ENCODE peak calls at places on chromosomes 5 and 9, in five cellular contexts. X, O, P, G and U are unnamed samples. For H3K9me2, the result is how much of the 10 kb centered on the place peaks cover.

GRCh38 chr9:128550770-128551651 is 1.4 kb upstream of the SPTAN1 start:
- DNase-seq in X (peak), O (no peak), P (peak), G (no peak), U (no peak)

GRCh38 chr5:143966280-143966679 is 154.3 kb downstream of the HMHB1 start:
- DNase-seq in X (no peak), O (no peak), P (no peak), G (no peak), U (no peak)

GRCh38 chr5:115785395-115786009 is 31.0 kb downstream of the CDO1 start:
- DNase-seq in X (peak), O (no peak), P (no peak), G (no peak), U (no peak)

GRCh38 chr9:134344068-134344820 is 18.0 kb downstream of the RXRA start:
- DNase-seq in X (peak), O (no peak), P (no peak), G (no peak), U (no peak)

GRCh38 chr5:141051526-141051876 is 327 bp downstream of the PCDHB1 start:
- DNase-seq in X (peak), O (no peak), P (peak), G (no peak), U (no peak)

GRCh38 chr5:95283761-95284511 is 958 bp downstream of the MCTP1 start:
- DNase-seq in X (peak), O (peak), P (peak), G (no peak), U (no peak)

GRCh38 chr9:94861589-94862241 is 135.2 kb downstream of the AOPEP start:
- DNase-seq in X (no peak), O (peak), P (peak), G (no peak), U (no peak)

GRCh38 chr9:120912958-120913672 is 13.5 kb downstream of the TRAF1 start:
- DNase-seq in X (no peak), O (no peak), P (no peak), G (no peak), U (no peak)

GRCh38 chr9:125760537-125760936 is 13.4 kb downstream of the PBX3 start:
- DNase-seq in X (no peak), O (no peak), P (no peak), G (no peak), U (no peak)

GRCh38 chr9:75451505-75451904 is 363.2 kb downstream of the OSTF1 start:
- DNase-seq in X (no peak), O (no peak), P (no peak), G (no peak), U (no peak)

GRCh38 chr9:20563917-20564316 is 58.4 kb downstream of the MLLT3 start:
- DNase-seq in X (no peak), O (no peak), P (no peak), G (no peak), U (no peak)

GRCh38 chr5:134053840-134054338 is 49.1 kb upstream of the VDAC1 start:
- DNase-seq in X (peak), O (no peak), P (no peak), G (peak), U (no peak)

DNA sequence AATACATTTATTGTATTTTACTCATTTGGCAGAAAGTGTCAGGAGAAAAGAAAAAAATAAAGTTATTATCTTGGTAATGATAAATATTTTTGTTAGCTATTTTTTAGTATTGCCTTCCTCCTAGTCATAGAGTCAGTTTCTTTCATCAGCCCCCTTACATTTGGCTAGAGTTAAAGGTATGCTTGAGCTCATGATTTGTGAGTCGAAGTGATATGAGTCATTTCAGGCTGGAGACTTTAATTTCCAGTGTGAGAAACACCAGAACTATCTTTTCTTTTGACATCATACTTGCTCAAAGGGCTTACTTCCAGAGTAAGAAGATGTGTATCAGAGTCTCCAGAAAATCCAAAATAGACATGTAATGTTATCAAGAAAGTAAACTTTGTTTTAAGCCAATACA is 746.7 kb upstream of the TYRP1 start:
- DNase-seq in X (no peak), O (no peak), P (no peak), G (no peak), U (no peak)
- TF ChIP-seq CTCF in X (no peak), O (no peak), P (no peak), G (no peak), U (no peak)

DNA sequence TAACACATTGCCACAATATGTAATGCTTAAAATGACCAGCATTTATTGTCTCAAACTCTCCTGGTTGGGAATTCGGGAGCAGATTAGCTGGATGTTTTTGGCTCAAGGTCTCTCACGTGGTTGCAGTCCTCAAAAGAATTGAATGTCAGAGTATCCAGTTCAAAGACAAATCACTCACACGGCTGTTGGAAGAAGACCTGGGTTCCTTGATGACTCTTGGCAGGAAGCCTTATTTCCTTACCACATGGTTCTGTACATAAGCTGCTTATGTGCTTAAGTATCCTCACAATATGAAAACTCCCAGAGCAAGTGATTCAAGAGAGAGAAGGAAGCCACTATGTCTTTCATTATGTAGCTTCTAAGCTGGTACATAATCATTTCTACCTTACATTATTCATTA is 230.3 kb upstream of the PTPRD start:
- DNase-seq in X (no peak), O (no peak), P (no peak), G (no peak), U (no peak)
- H3K9me2 ChIP-seq in X (under half), O (under half), P (under half), G (under half), U (under half)

GRCh38 chr5:36631161-36631560 is 24.8 kb downstream of the SLC1A3 start:
- DNase-seq in X (no peak), O (no peak), P (no peak), G (no peak), U (no peak)

GRCh38 chr5:36632363-36632664 is 25.9 kb downstream of the SLC1A3 start:
- DNase-seq in X (no peak), O (no peak), P (no peak), G (no peak), U (no peak)

GRCh38 chr5:36631575-36632362 is 25.4 kb downstream of the SLC1A3 start:
- DNase-seq in X (no peak), O (no peak), P (no peak), G (no peak), U (no peak)

GRCh38 chr5:36629729-36630128 is 23.3 kb downstream of the SLC1A3 start:
- DNase-seq in X (no peak), O (no peak), P (no peak), G (no peak), U (no peak)

GRCh38 chr5:36630201-36630968 is 24.0 kb downstream of the SLC1A3 start:
- DNase-seq in X (no peak), O (no peak), P (no peak), G (no peak), U (no peak)
- TF ChIP-seq EZH2phosphoT487 in X (no peak), O (no peak), P (no peak), G (no peak), U (no peak)

GRCh38 chr5:138575194-138576015 is at the start of gene HSPA9:
- DNase-seq in X (peak), O (peak), P (peak), G (peak), U (peak)

GRCh38 chr5:138582959-138583358 is 7.8 kb upstream of the HSPA9 start:
- DNase-seq in X (no peak), O (no peak), P (no peak), G (no peak), U (no peak)

GRCh38 chr5:138580001-138580400 is 4.8 kb upstream of the HSPA9 start:
- DNase-seq in X (no peak), O (no peak), P (no peak), G (no peak), U (no peak)

GRCh38 chr5:138580777-138581176 is 5.6 kb upstream of the HSPA9 start:
- DNase-seq in X (no peak), O (no peak), P (no peak), G (no peak), U (no peak)

GRCh38 chr5:138579517-138579863 is 4.3 kb upstream of the HSPA9 start:
- DNase-seq in X (no peak), O (no peak), P (no peak), G (no peak), U (no peak)
- TF ChIP-seq CTCF in X (no peak), O (no peak), P (no peak), G (no peak), U (no peak)

GRCh38 chr5:175811594-175811993 is 59.8 kb upstream of the CPLX2 start:
- DNase-seq in X (no peak), O (no peak), P (no peak), G (no peak), U (no peak)
- H3K9me2 ChIP-seq in X (under half), O (under half), P (under half), G (under half), U (under half)